ENCODE peak calls at places on chromosomes 2 and 18, in eight cellular contexts. N is transverse colon; Y is pancreas; Q is brain microvascular endothelial cell; V is Panc1; S is CD8-positive, alpha-beta T cell; W is astrocyte of the spinal cord; D is cardiac fibroblast. G is an unnamed sample.

GRCh38 chr2:214492152-214492551 is 81.3 kb downstream of the VWC2L start:
- DNase-seq in N (no peak), Y (no peak), Q (no peak), V (no peak), S (no peak), W (no peak), D (no peak), G (no peak)

GRCh38 chr2:222364280-222364895 is 60.0 kb upstream of the SGPP2 start:
- DNase-seq in N (no peak), Y (no peak), Q (no peak), V (no peak), S (no peak), W (peak; percentile 42), D (peak; percentile 61), G (no peak)

GRCh38 chr2:204108301-204108700 is 171.7 kb downstream of the ICOS start:
- DNase-seq in N (no peak), Y (no peak), Q (peak; percentile 2), V (no peak), S (peak; percentile 45), W (peak; percentile 5), D (no peak), G (no peak)

GRCh38 chr2:150528861-150529801 is 41.7 kb upstream of the RND3 start:
- DNase-seq in N (no peak), Y (no peak), Q (peak; percentile 53), V (peak; percentile 71), S (no peak), W (peak; percentile 64), D (peak; percentile 78), G (no peak)

GRCh38 chr18:40962784-40963183 is 992.2 kb upstream of the PIK3C3 start:
- DNase-seq in N (no peak), Y (no peak), Q (no peak), V (no peak), S (no peak), W (no peak), D (peak; percentile 12), G (no peak)

GRCh38 chr18:44895176-44895798 is 214.6 kb downstream of the SETBP1 start:
- DNase-seq in N (peak; percentile 76), Y (no peak), Q (peak; percentile 55), V (peak; percentile 1), S (no peak), W (peak; percentile 52), D (peak; percentile 70), G (peak; percentile 72)

GRCh38 chr2:120984046-120984445 is 248.4 kb downstream of the GLI2 start:
- DNase-seq in N (no peak), Y (no peak), Q (no peak), V (no peak), S (no peak), W (no peak), D (no peak), G (no peak)

GRCh38 chr2:2597712-2598111 is 266.6 kb upstream of the MYT1L start:
- DNase-seq in N (no peak), Y (no peak), Q (no peak), V (no peak), S (no peak), W (no peak), D (no peak), G (no peak)

GRCh38 chr2:200217320-200217719 is 89.2 kb upstream of the SPATS2L start:
- DNase-seq in N (no peak), Y (no peak), Q (no peak), V (no peak), S (no peak), W (no peak), D (no peak), G (no peak)

GRCh38 chr2:70923378-70924015 is 12.2 kb upstream of the ATP6V1B1 start:
- DNase-seq in N (no peak), Y (peak; percentile 23), Q (no peak), V (no peak), S (no peak), W (no peak), D (no peak), G (no peak)

GRCh38 chr2:36539631-36540030 is 58.3 kb downstream of the FEZ2 start:
- DNase-seq in N (no peak), Y (no peak), Q (no peak), V (no peak), S (no peak), W (no peak), D (no peak), G (no peak)

GRCh38 chr2:74290466-74291216 is 52.6 kb downstream of the SLC4A5 start:
- DNase-seq in N (peak; percentile 37), Y (no peak), Q (no peak), V (no peak), S (peak; percentile 48), W (no peak), D (no peak), G (no peak)

GRCh38 chr2:52074139-52074719 is 1042.3 kb upstream of the NRXN1 start:
- DNase-seq in N (no peak), Y (no peak), Q (no peak), V (no peak), S (no peak), W (no peak), D (no peak), G (no peak)

GRCh38 chr2:38619458-38620164 is 16.9 kb upstream of the HNRNPLL start:
- DNase-seq in N (no peak), Y (no peak), Q (no peak), V (no peak), S (no peak), W (peak; percentile 39), D (no peak), G (no peak)

GRCh38 chr2:239363946-239364637 is 36.7 kb downstream of the HDAC4 start:
- DNase-seq in N (no peak), Y (no peak), Q (no peak), V (no peak), S (peak; percentile 74), W (no peak), D (no peak), G (no peak)

GRCh38 chr2:191065785-191066184 is 51.8 kb upstream of the STAT1 start:
- DNase-seq in N (no peak), Y (no peak), Q (no peak), V (no peak), S (no peak), W (no peak), D (peak; percentile 23), G (no peak)

GRCh38 chr2:68653034-68653433 is 9.7 kb downstream of the PROKR1 start:
- DNase-seq in N (no peak), Y (no peak), Q (no peak), V (no peak), S (no peak), W (no peak), D (no peak), G (no peak)

GRCh38 chr2:239378021-239378917 is 22.6 kb downstream of the HDAC4 start:
- DNase-seq in N (no peak), Y (no peak), Q (no peak), V (no peak), S (no peak), W (no peak), D (no peak), G (no peak)

GRCh38 chr2:176088937-176089842 is 3.3 kb upstream of the HOXD13 start:
- DNase-seq in N (no peak), Y (no peak), Q (no peak), V (no peak), S (no peak), W (no peak), D (no peak), G (no peak)
- H3K4me3 ChIP-seq in N (no peak overlapping the region), Y (no peak overlapping the region), Q (no peak overlapping the region), V (no peak overlapping the region), S (no peak overlapping the region), W (no peak overlapping the region), D (no peak overlapping the region), G (no peak overlapping the region)

DNA sequence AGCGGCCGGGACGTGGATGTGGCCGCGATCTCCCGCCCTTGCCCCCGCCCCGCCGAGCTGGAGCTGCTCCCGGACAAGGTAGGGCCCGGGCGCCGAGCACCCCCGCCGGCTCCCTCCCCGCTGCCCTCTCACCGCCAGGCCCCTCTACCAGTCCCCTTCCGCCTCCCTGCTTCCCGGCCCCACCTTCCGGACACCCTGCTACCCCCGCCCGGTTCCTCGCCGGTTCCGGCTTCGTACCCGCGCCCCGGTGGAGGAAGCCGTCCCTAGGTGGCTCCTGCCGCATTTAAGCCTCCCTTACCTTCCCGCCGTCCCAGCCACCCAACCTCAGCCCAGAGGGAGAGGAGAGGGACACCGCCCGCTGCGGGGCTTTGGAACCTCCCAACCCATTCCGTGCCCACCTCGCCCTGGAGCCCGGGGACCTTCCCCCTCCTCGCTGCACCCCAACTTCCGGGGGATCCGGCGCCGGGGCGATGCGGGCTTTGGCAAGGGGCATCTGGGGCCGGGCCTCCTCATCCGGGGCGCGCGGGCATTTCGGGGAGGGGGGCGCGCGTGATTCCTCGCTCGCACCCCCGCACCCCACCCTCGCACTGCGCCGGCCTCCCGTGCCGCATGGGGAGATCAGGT is 475 bp downstream of the B3GNT2 start:
- DNase-seq in N (peak; percentile 67), Y (peak; percentile 81), Q (no peak), V (no peak), S (peak; percentile 55), W (no peak), D (no peak), G (no peak)
- TF ChIP-seq CTCF in N (no peak), Y (no peak), Q (no peak), V (no peak), S (no peak), W (peak; percentile 6), D (peak; percentile 6), G (peak; percentile 22)

DNA sequence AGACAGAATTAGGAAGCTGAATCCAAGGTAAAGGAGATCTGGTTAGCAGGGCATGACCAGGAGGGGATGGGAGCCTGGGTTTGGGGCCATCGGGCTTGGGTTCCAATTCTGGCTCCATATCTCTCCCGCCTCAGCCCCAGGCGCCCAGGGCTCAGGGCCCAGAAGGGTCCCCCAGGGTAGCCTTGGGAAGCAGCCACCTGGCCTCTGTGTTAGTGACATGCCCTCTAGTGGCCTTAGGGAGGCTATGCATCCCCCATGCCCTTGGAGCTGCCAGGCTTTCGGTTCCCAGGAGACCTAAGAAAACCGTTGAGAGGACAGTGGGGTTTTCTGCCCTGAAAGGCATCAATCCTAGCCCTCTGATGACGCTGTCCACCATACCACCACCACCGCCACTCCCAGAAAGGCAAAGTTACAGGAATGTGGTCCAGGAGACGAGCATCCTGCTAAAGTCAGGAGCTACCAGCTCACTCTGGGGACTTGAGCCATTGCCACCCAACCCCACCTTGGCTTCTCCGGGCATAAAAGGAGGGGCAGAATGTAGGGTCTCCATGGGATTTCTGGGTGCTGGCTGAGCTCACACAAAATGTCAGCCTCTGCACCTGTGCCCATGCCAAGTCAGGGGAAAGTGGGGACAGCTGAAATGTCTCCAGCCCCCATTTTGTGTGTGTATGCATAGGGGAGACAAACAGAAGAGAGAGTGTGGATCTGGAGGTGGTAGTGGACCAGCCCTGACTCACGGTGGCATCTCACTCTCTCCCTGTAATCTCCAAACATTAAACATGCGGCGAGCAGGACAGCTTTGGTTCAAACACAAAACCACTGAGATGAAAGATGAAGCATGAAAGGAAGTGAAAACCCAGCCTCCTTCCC is 56.5 kb downstream of the EMX1 start:
- DNase-seq in N (peak; percentile 41), Y (peak; percentile 67), Q (peak; percentile 40), V (peak; percentile 46), S (peak; percentile 40), W (peak; percentile 38), D (peak; percentile 69), G (no peak)
- H3K4me3 ChIP-seq in N (no peak overlapping the region), Y (no peak overlapping the region), Q (no peak overlapping the region), V (no peak overlapping the region), S (no peak overlapping the region), W (no peak overlapping the region), D (no peak overlapping the region), G (no peak overlapping the region)

GRCh38 chr18:46953195-46953594 is 35.8 kb downstream of the KATNAL2 start:
- DNase-seq in N (no peak), Y (no peak), Q (no peak), V (no peak), S (no peak), W (no peak), D (no peak), G (no peak)

GRCh38 chr18:46946656-46947282 is 29.4 kb downstream of the KATNAL2 start:
- DNase-seq in N (peak; percentile 64), Y (peak; percentile 77), Q (peak; percentile 96), V (no peak), S (peak; percentile 48), W (peak; percentile 91), D (peak; percentile 85), G (no peak)

GRCh38 chr18:46950064-46950656 is 32.8 kb downstream of the KATNAL2 start:
- DNase-seq in N (no peak), Y (no peak), Q (peak; percentile 3), V (no peak), S (no peak), W (peak; percentile 2), D (peak; percentile 21), G (no peak)
- TF ChIP-seq CTCF in N (peak; percentile 26), Y (no peak), Q (peak; percentile 48), V (peak; percentile 63), S (no peak), W (peak; percentile 54), D (peak; percentile 43), G (peak; percentile 58)